ENCODE peak calls at places on chromosomes 3 and 15, in four cellular contexts. One of them, this sample, is unnamed.
A peak's percentile ranks its signal among the peaks of the same experiment; 100 is the strongest.

GRCh38 chr3:120457827-120458226 is 7.0 kb upstream of the FSTL1 start:
- DNase-seq in GM18507: no peak
- DNase-seq in skeletal muscle cell: no peak
- DNase-seq in T-cell: no peak
- DNase-seq in this sample: no peak

GRCh38 chr15:67276666-67277065 is 22.1 kb downstream of the IQCH start:
- DNase-seq in GM18507: no peak
- DNase-seq in skeletal muscle cell: no peak
- DNase-seq in T-cell: no peak
- DNase-seq in this sample: no peak

GRCh38 chr15:90099072-90099867 is 3.0 kb downstream of the IDH2 start:
- DNase-seq in GM18507: no peak
- DNase-seq in skeletal muscle cell: no peak
- DNase-seq in T-cell: peak; percentile 45
- DNase-seq in this sample: no peak

GRCh38 chr15:46934851-46935250 is 782.5 kb upstream of the SEMA6D start:
- DNase-seq in GM18507: no peak
- DNase-seq in skeletal muscle cell: no peak
- DNase-seq in T-cell: no peak
- DNase-seq in this sample: no peak

GRCh38 chr3:159620281-159620680 is 368.4 kb upstream of the IL12A start:
- DNase-seq in GM18507: no peak
- DNase-seq in skeletal muscle cell: no peak
- DNase-seq in T-cell: no peak
- DNase-seq in this sample: peak; percentile 31

GRCh38 chr3:54631507-54632280 is 296.2 kb downstream of the LRTM1 start:
- DNase-seq in GM18507: no peak
- DNase-seq in skeletal muscle cell: no peak
- DNase-seq in T-cell: no peak
- DNase-seq in this sample: no peak

GRCh38 chr3:135874035-135874434 is 91.5 kb upstream of the PPP2R3A start:
- DNase-seq in GM18507: no peak
- DNase-seq in skeletal muscle cell: no peak
- DNase-seq in T-cell: no peak
- DNase-seq in this sample: no peak

GRCh38 chr3:98982336-98982735 is 80.8 kb upstream of the DCBLD2 start:
- DNase-seq in GM18507: no peak
- DNase-seq in skeletal muscle cell: no peak
- DNase-seq in T-cell: no peak
- DNase-seq in this sample: no peak

GRCh38 chr3:58217209-58217811 is 6.5 kb upstream of the DNASE1L3 start:
- DNase-seq in GM18507: no peak
- DNase-seq in skeletal muscle cell: no peak
- DNase-seq in T-cell: peak; percentile 40
- DNase-seq in this sample: peak; percentile 37

GRCh38 chr15:63398456-63398855 is 16.8 kb upstream of the CA12 start:
- DNase-seq in GM18507: no peak
- DNase-seq in skeletal muscle cell: no peak
- DNase-seq in T-cell: no peak
- DNase-seq in this sample: no peak

GRCh38 chr3:40725026-40725425 is 200.3 kb downstream of the ZNF621 start:
- DNase-seq in GM18507: no peak
- DNase-seq in skeletal muscle cell: no peak
- DNase-seq in T-cell: no peak
- DNase-seq in this sample: no peak

GRCh38 chr3:72309626-72310025 is 524.7 kb upstream of the PROK2 start:
- DNase-seq in GM18507: no peak
- DNase-seq in skeletal muscle cell: no peak
- DNase-seq in T-cell: no peak
- DNase-seq in this sample: no peak

GRCh38 chr3:141878812-141879211 is 2.4 kb downstream of the ATP1B3 start:
- DNase-seq in GM18507: no peak
- DNase-seq in skeletal muscle cell: peak; percentile 30
- DNase-seq in T-cell: no peak
- DNase-seq in this sample: no peak

GRCh38 chr15:45612790-45613415 is 21.9 kb upstream of the SQOR start:
- DNase-seq in GM18507: no peak
- DNase-seq in skeletal muscle cell: peak; percentile 45
- DNase-seq in T-cell: no peak
- DNase-seq in this sample: no peak

GRCh38 chr15:70277556-70277955 is 179.8 kb upstream of the TLE3 start:
- DNase-seq in GM18507: no peak
- DNase-seq in skeletal muscle cell: no peak
- DNase-seq in T-cell: no peak
- DNase-seq in this sample: no peak

GRCh38 chr3:54777141-54777540 is 150.7 kb downstream of the LRTM1 start:
- DNase-seq in GM18507: no peak
- DNase-seq in skeletal muscle cell: no peak
- DNase-seq in T-cell: no peak
- DNase-seq in this sample: no peak

GRCh38 chr3:159926573-159926972 is 62.1 kb upstream of the IL12A start:
- DNase-seq in GM18507: no peak
- DNase-seq in skeletal muscle cell: no peak
- DNase-seq in T-cell: no peak
- DNase-seq in this sample: no peak

GRCh38 chr3:177889158-177889557 is 647.1 kb upstream of the KCNMB2 start:
- DNase-seq in GM18507: no peak
- DNase-seq in skeletal muscle cell: no peak
- DNase-seq in T-cell: no peak
- DNase-seq in this sample: no peak

GRCh38 chr3:96803860-96804259 is 10.5 kb upstream of the EPHA6 start:
- DNase-seq in GM18507: no peak
- DNase-seq in skeletal muscle cell: no peak
- DNase-seq in T-cell: no peak
- DNase-seq in this sample: no peak

GRCh38 chr3:23800731-23801130 is 5.0 kb upstream of the UBE2E1 start:
- DNase-seq in GM18507: no peak
- DNase-seq in skeletal muscle cell: no peak
- DNase-seq in T-cell: no peak
- DNase-seq in this sample: no peak

GRCh38 chr3:15606434-15606891 is 4.9 kb downstream of the BTD start:
- DNase-seq in GM18507: no peak
- DNase-seq in skeletal muscle cell: no peak
- DNase-seq in T-cell: no peak
- DNase-seq in this sample: no peak

GRCh38 chr3:169083126-169083525 is 580.4 kb downstream of the MECOM start:
- DNase-seq in GM18507: no peak
- DNase-seq in skeletal muscle cell: no peak
- DNase-seq in T-cell: no peak
- DNase-seq in this sample: no peak

GRCh38 chr3:151926956-151927355 is 53.5 kb downstream of the SUCNR1 start:
- DNase-seq in GM18507: no peak
- DNase-seq in skeletal muscle cell: peak; percentile 36
- DNase-seq in T-cell: no peak
- DNase-seq in this sample: peak; percentile 42

GRCh38 chr3:56089739-56090138 is 378.5 kb downstream of the ERC2 start:
- DNase-seq in GM18507: no peak
- DNase-seq in skeletal muscle cell: no peak
- DNase-seq in T-cell: no peak
- DNase-seq in this sample: no peak

GRCh38 chr3:170511371-170511770 is 74.5 kb downstream of the SLC7A14 start:
- DNase-seq in GM18507: no peak
- DNase-seq in skeletal muscle cell: no peak
- DNase-seq in T-cell: no peak
- DNase-seq in this sample: no peak

GRCh38 chr3:57065588-57065987 is 5.1 kb downstream of the SPATA12 start:
- DNase-seq in GM18507: no peak
- DNase-seq in skeletal muscle cell: no peak
- DNase-seq in T-cell: no peak
- DNase-seq in this sample: no peak

GRCh38 chr3:29587340-29587739 is 306.5 kb downstream of the RBMS3 start:
- DNase-seq in GM18507: no peak
- DNase-seq in skeletal muscle cell: no peak
- DNase-seq in T-cell: no peak
- DNase-seq in this sample: no peak

GRCh38 chr3:151395806-151396205 is 11.3 kb upstream of the P2RY12 start:
- DNase-seq in GM18507: no peak
- DNase-seq in skeletal muscle cell: peak; percentile 63
- DNase-seq in T-cell: no peak
- DNase-seq in this sample: peak; percentile 47

GRCh38 chr3:42713747-42714146 is 11.1 kb upstream of the HHATL start:
- DNase-seq in GM18507: no peak
- DNase-seq in skeletal muscle cell: no peak
- DNase-seq in T-cell: no peak
- DNase-seq in this sample: no peak

GRCh38 chr3:141380279-141380678 is 12.0 kb downstream of the ZBTB38 start:
- DNase-seq in GM18507: no peak
- DNase-seq in skeletal muscle cell: no peak
- DNase-seq in T-cell: no peak
- DNase-seq in this sample: no peak

GRCh38 chr15:65937476-65937875 is 68.2 kb downstream of the RAB11A start:
- DNase-seq in GM18507: no peak
- DNase-seq in skeletal muscle cell: no peak
- DNase-seq in T-cell: no peak
- DNase-seq in this sample: no peak

GRCh38 chr15:29090617-29091466 is 178.8 kb downstream of the NSMCE3 start:
- DNase-seq in GM18507: no peak
- DNase-seq in skeletal muscle cell: no peak
- DNase-seq in T-cell: no peak
- DNase-seq in this sample: no peak

GRCh38 chr3:100004931-100005330 is 109.4 kb downstream of the FILIP1L start:
- DNase-seq in GM18507: no peak
- DNase-seq in skeletal muscle cell: no peak
- DNase-seq in T-cell: no peak
- DNase-seq in this sample: no peak

GRCh38 chr3:134102976-134103375 is 73.3 kb upstream of the SLCO2A1 start:
- DNase-seq in GM18507: no peak
- DNase-seq in skeletal muscle cell: no peak
- DNase-seq in T-cell: no peak
- DNase-seq in this sample: no peak

GRCh38 chr3:123732447-123732846 is 147.6 kb upstream of the HACD2 start:
- DNase-seq in GM18507: no peak
- DNase-seq in skeletal muscle cell: peak; percentile 56
- DNase-seq in T-cell: no peak
- DNase-seq in this sample: no peak

GRCh38 chr3:70824785-70825184 is 512.3 kb upstream of the MDFIC2 start:
- DNase-seq in GM18507: no peak
- DNase-seq in skeletal muscle cell: peak; percentile 90
- DNase-seq in T-cell: no peak
- DNase-seq in this sample: no peak

GRCh38 chr3:111229301-111229700 is 157.7 kb downstream of the NECTIN3 start:
- DNase-seq in GM18507: no peak
- DNase-seq in skeletal muscle cell: no peak
- DNase-seq in T-cell: no peak
- DNase-seq in this sample: no peak

GRCh38 chr15:80780416-80781221 is 1.4 kb downstream of the CEMIP start:
- DNase-seq in GM18507: no peak
- DNase-seq in skeletal muscle cell: no peak
- DNase-seq in T-cell: no peak
- DNase-seq in this sample: no peak